ENCODE peak calls at places on chromosomes 16 and 17, in nine cellular contexts. J, O, D, Y, F, M, R, G and K are unnamed samples.

GRCh38 chr17:69227536-69227935 is 1.1 kb downstream of the ABCA10 start:
- DNase-seq in R (no peak), O (no peak), G (no peak), M (no peak), Y (peak), D (peak), J (no peak), F (no peak), K (no peak)

GRCh38 chr16:49492090-49492801 is 118.6 kb downstream of the C16orf78 start:
- DNase-seq in Y (no peak), R (peak), M (peak), G (peak), O (peak), D (peak), J (peak), F (no peak), K (no peak)

GRCh38 chr16:86781046-86781445 is 202.7 kb downstream of the FOXL1 start:
- DNase-seq in D (no peak), M (no peak), F (no peak), R (no peak), Y (no peak), J (no peak), G (no peak), O (no peak), K (no peak)

GRCh38 chr17:51796026-51796425 is 362.5 kb downstream of the CA10 start:
- DNase-seq in F (no peak), D (no peak), O (no peak), G (no peak), J (no peak), Y (no peak), R (no peak), M (no peak), K (no peak)

GRCh38 chr16:85028638-85029412 is 1.2 kb downstream of the KIAA0513 start:
- DNase-seq in G (peak), Y (no peak), F (no peak), D (peak), R (no peak), M (no peak), O (peak), J (peak), K (no peak)

GRCh38 chr16:84272740-84273320 is 21.8 kb upstream of the WFDC1 start:
- DNase-seq in R (no peak), F (no peak), J (no peak), G (no peak), M (no peak), D (no peak), Y (no peak), O (no peak), K (no peak)

GRCh38 chr17:18987230-18987610 is 17.3 kb downstream of the FAM83G start:
- DNase-seq in M (no peak), R (no peak), O (no peak), J (no peak), F (no peak), Y (no peak), G (no peak), D (no peak), K (no peak)

GRCh38 chr17:57874434-57875108 is 24.7 kb upstream of the MRPS23 start:
- DNase-seq in O (no peak), M (peak), D (peak), G (peak), J (peak), Y (no peak), R (no peak), F (peak), K (peak)

GRCh38 chr17:78798695-78799559 is 16.9 kb upstream of the CYTH1 start:
- DNase-seq in O (no peak), D (peak), R (peak), M (peak), J (peak), Y (no peak), G (no peak), F (no peak), K (no peak)

GRCh38 chr17:76327689-76328088 is 19.6 kb upstream of the QRICH2 start:
- DNase-seq in D (peak), O (no peak), M (no peak), G (no peak), F (no peak), R (no peak), J (no peak), Y (no peak), K (no peak)

GRCh38 chr16:31025344-31025743 is 8.0 kb upstream of the STX4 start:
- DNase-seq in M (no peak), D (no peak), G (no peak), Y (no peak), R (no peak), J (no peak), O (no peak), F (no peak), K (no peak)

GRCh38 chr17:73855933-73856332 is 211.7 kb upstream of the SDK2 start:
- DNase-seq in F (no peak), O (no peak), G (no peak), J (peak), M (peak), D (peak), R (no peak), Y (no peak), K (no peak)

GRCh38 chr17:82973456-82974135 is 105.8 kb upstream of the METRNL start:
- DNase-seq in Y (no peak), F (no peak), G (no peak), O (no peak), M (no peak), J (no peak), R (no peak), D (no peak), K (no peak)

GRCh38 chr17:6843241-6843890 is 11.8 kb upstream of the TEKT1 start:
- DNase-seq in F (no peak), Y (no peak), M (peak), G (no peak), J (peak), D (peak), R (peak), O (no peak), K (peak)

GRCh38 chr16:88331989-88332920 is 50.5 kb upstream of the ZNF469 start:
- DNase-seq in R (peak), F (peak), O (peak), G (peak), D (no peak), Y (no peak), M (peak), J (peak), K (peak)

GRCh38 chr16:89167425-89167941 is 4.1 kb upstream of the CDH15 start:
- DNase-seq in D (peak), R (peak), G (peak), Y (peak), M (peak), F (peak), J (peak), O (peak), K (peak)

GRCh38 chr17:48429638-48430586 is at the start of gene SKAP1:
- DNase-seq in Y (no peak), M (no peak), O (peak), F (no peak), G (no peak), R (no peak), J (no peak), D (no peak), K (no peak)

GRCh38 chr17:226773-227580 is 45.5 kb upstream of the DOC2B start:
- DNase-seq in O (no peak), G (no peak), R (no peak), J (peak), M (peak), Y (no peak), D (no peak), F (no peak), K (no peak)

GRCh38 chr17:44966348-44967025 is 1.6 kb downstream of the C1QL1 start:
- DNase-seq in J (no peak), R (no peak), O (no peak), M (no peak), D (no peak), Y (no peak), F (no peak), G (no peak), K (no peak)

GRCh38 chr16:24538756-24539294 is 541 bp upstream of the RBBP6 start:
- DNase-seq in J (no peak), M (no peak), O (peak), R (no peak), F (no peak), Y (peak), G (no peak), D (no peak), K (no peak)

GRCh38 chr16:30893082-30893743 is 664 bp downstream of the BCL7C start:
- DNase-seq in O (no peak), G (no peak), D (peak), M (no peak), R (no peak), Y (no peak), F (no peak), J (no peak), K (no peak)

GRCh38 chr16:12317121-12317810 is 340.7 kb downstream of the SNX29 start:
- DNase-seq in F (no peak), G (no peak), Y (no peak), J (no peak), M (no peak), O (no peak), R (no peak), D (no peak), K (no peak)

GRCh38 chr16:27838536-27839175 is 224.9 kb downstream of the GSG1L start:
- DNase-seq in G (no peak), M (no peak), Y (no peak), J (no peak), D (peak), F (no peak), R (no peak), O (no peak), K (no peak)

GRCh38 chr16:47905771-47906170 is 250.0 kb downstream of the ABCC12 start:
- DNase-seq in R (no peak), Y (no peak), G (no peak), M (no peak), J (peak), F (no peak), O (no peak), D (no peak), K (no peak)

GRCh38 chr16:30518552-30518951 is 7.8 kb downstream of the ZNF768 start:
- DNase-seq in F (no peak), D (no peak), R (no peak), O (no peak), J (no peak), G (no peak), M (no peak), Y (no peak), K (no peak)

GRCh38 chr16:803751-804075 is 3.2 kb upstream of the GNG13 start:
- DNase-seq in F (no peak), J (no peak), Y (no peak), R (no peak), O (no peak), M (no peak), G (no peak), D (no peak), K (no peak)

GRCh38 chr17:28105501-28105900 is 63.0 kb downstream of the NLK start:
- DNase-seq in J (no peak), G (no peak), F (no peak), O (no peak), D (no peak), M (no peak), R (no peak), Y (no peak), K (no peak)

GRCh38 chr17:29073045-29073444 is 30.1 kb downstream of the PIPOX start:
- DNase-seq in M (no peak), F (no peak), J (no peak), D (no peak), O (no peak), R (no peak), Y (no peak), G (no peak), K (no peak)

GRCh38 chr16:50198802-50199410 is 45.8 kb downstream of the TENT4B start:
- DNase-seq in Y (no peak), D (no peak), F (no peak), J (no peak), O (no peak), G (no peak), M (no peak), R (no peak), K (no peak)

GRCh38 chr17:304461-304860 is 48.1 kb downstream of the RPH3AL start:
- DNase-seq in R (no peak), F (no peak), O (no peak), D (no peak), J (no peak), G (no peak), Y (no peak), M (no peak), K (no peak)

GRCh38 chr17:45895304-45895968 is 1.1 kb downstream of the MAPT start:
- DNase-seq in O (no peak), G (no peak), D (no peak), R (peak), M (no peak), J (peak), F (no peak), Y (no peak), K (no peak)

GRCh38 chr17:39198186-39198566 is 707 bp upstream of the CACNB1 start:
- DNase-seq in Y (no peak), O (no peak), F (peak), D (peak), M (no peak), J (no peak), G (no peak), R (no peak), K (no peak)

GRCh38 chr17:80899402-80900268 is 92.0 kb upstream of the CHMP6 start:
- DNase-seq in F (no peak), M (peak), D (peak), G (no peak), R (peak), J (peak), O (peak), Y (peak), K (no peak)

GRCh38 chr17:17347956-17348871 is 45.0 kb downstream of the NT5M start:
- DNase-seq in F (no peak), G (no peak), Y (peak), O (no peak), M (no peak), D (no peak), R (no peak), J (no peak), K (no peak)

GRCh38 chr17:5238333-5238732 is 3.7 kb upstream of the SCIMP start:
- DNase-seq in D (no peak), J (no peak), M (no peak), F (no peak), Y (no peak), O (no peak), R (no peak), G (no peak), K (no peak)

GRCh38 chr16:16120382-16121184 is 102.7 kb downstream of the ABCC6 start:
- DNase-seq in D (no peak), Y (no peak), O (peak), M (peak), F (no peak), R (no peak), J (peak), G (peak), K (no peak)

GRCh38 chr16:23374721-23375120 is 72.6 kb downstream of the SCNN1B start:
- DNase-seq in J (no peak), O (peak), R (no peak), D (no peak), G (no peak), F (no peak), M (no peak), Y (no peak), K (no peak)

GRCh38 chr17:13996758-13997157 is 72.5 kb upstream of the COX10 start:
- DNase-seq in G (no peak), D (no peak), J (no peak), R (no peak), M (no peak), Y (no peak), F (no peak), O (no peak), K (no peak)
- H3K4me3 ChIP-seq in G (no peak), D (no peak), J (no peak), R (no peak), M (no peak), Y (no peak), F (no peak), O (no peak), K (no peak)

GRCh38 chr16:54632322-54632721 is 298.3 kb upstream of the IRX5 start:
- DNase-seq in F (no peak), Y (no peak), G (no peak), R (no peak), O (no peak), M (no peak), J (no peak), D (no peak), K (no peak)

GRCh38 chr16:54627616-54628015 is 303.0 kb upstream of the IRX5 start:
- DNase-seq in D (peak), M (peak), O (no peak), J (peak), F (no peak), G (no peak), R (no peak), Y (no peak), K (no peak)

GRCh38 chr16:54630284-54630967 is 300.2 kb upstream of the IRX5 start:
- DNase-seq in D (no peak), O (no peak), F (no peak), J (peak), M (peak), G (no peak), R (no peak), Y (no peak), K (no peak)

GRCh38 chr16:54632821-54633220 is 297.8 kb upstream of the IRX5 start:
- DNase-seq in Y (no peak), J (no peak), D (no peak), M (no peak), O (no peak), R (no peak), F (no peak), G (no peak), K (no peak)

DNA sequence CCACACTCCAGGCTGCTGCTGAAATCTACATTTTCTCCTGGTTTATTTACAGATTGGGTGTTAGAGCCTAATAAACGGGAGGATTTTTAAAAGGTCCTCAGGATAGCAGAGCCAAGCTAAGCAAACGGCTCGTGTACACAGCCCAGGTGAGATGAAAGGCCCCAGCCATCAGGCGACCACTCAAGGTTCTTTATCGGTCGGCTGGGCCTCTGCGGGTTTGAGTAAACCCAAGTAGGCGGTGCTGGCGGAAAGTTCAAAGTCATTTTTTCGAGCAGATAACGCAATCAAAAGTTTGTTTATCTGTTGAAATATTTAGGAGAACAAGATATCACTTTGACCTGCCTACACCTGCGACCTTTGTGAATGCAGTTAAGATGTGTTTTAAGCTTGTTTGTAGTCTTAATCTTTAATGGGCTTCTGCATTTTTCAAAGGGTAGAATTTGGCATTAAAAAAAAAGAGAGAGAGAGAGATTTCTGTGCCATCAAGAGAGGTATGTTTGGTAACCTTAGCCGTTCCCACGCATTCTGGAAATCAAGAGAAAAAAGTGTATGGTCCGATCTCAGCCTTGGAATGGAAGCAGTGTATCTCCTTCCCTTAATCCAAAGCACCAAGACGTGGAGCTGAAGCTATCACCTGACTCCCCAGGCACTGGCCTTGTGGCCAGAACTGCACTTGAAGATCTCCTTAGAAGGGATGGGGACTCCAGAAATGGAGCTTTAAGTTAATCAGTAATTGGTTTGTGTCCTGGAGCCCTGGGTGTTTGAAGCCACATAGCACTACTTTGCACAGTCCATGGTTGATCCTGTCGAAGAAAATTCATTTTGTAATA is 301.7 kb upstream of the IRX5 start:
- DNase-seq in M (no peak), R (no peak), Y (no peak), O (peak), J (no peak), G (no peak), D (no peak), F (no peak), K (no peak)
- TF ChIP-seq CTCF in M (no peak), R (no peak), Y (no peak), O (no peak), J (no peak), G (no peak), D (no peak), F (no peak), K (no peak)

GRCh38 chr17:14672830-14673229 is 371.9 kb downstream of the HS3ST3B1 start:
- DNase-seq in D (peak), G (no peak), F (no peak), J (peak), M (peak), O (no peak), R (no peak), Y (peak), K (peak)
- H3K4me3 ChIP-seq in D (no peak), G (no peak), F (no peak), J (no peak), M (no peak), O (no peak), R (no peak), Y (no peak), K (no peak)

GRCh38 chr16:56347670-56348069 is 77.7 kb downstream of the AMFR start:
- DNase-seq in M (no peak), D (no peak), J (no peak), G (no peak), Y (no peak), O (no peak), R (no peak), F (no peak), K (no peak)

GRCh38 chr16:56350491-56351405 is 74.6 kb downstream of the AMFR start:
- DNase-seq in D (no peak), J (no peak), Y (no peak), R (no peak), M (no peak), G (no peak), O (no peak), F (no peak), K (no peak)

GRCh38 chr16:56348168-56349085 is 76.9 kb downstream of the AMFR start:
- DNase-seq in M (no peak), Y (no peak), D (no peak), R (no peak), J (no peak), G (no peak), F (no peak), O (no peak), K (no peak)

GRCh38 chr16:56349711-56350161 is 75.6 kb downstream of the AMFR start:
- DNase-seq in O (no peak), G (no peak), R (no peak), D (no peak), F (no peak), M (no peak), J (no peak), Y (no peak), K (no peak)

DNA sequence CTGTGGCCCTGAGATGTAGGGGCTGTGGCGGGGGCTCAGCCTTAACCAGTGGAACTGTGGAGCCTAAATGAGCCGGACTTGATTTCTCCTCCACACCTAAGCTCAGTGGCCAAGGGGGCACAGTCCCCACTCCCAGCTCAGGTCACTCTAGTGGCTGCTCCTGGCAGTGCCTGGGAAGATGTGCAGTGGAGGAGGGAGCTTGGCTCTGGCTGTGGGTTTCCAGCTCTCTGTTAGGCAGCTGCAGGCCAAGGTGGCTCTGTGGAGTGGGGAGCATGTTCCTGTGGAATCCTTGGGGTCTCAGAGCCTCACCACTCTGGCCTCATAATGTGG is 76.3 kb downstream of the AMFR start:
- DNase-seq in M (no peak), Y (no peak), R (no peak), F (no peak), O (no peak), G (no peak), J (no peak), D (no peak), K (no peak)
- TF ChIP-seq CTCF in M (no peak), Y (no peak), R (no peak), F (no peak), O (no peak), G (no peak), J (no peak), D (no peak), K (no peak)